ENCODE peak calls at places on chromosome 10, in eight cellular contexts. One of them, this sample, is unnamed.

GRCh38 chr10:43452356-43452914 is 15.5 kb downstream of the ZNF487 start:
- DNase-seq in fibroblast of pulmonary artery: no peak
- DNase-seq in CD8-positive, alpha-beta T cell: no peak
- DNase-seq in effector memory CD4-positive, alpha-beta T cell: no peak
- DNase-seq in right lobe of liver: no peak
- DNase-seq in CD8-positive, alpha-beta memory T cell: no peak
- DNase-seq in GM12865: no peak
- DNase-seq in body of pancreas: no peak
- DNase-seq in this sample: peak

GRCh38 chr10:68235591-68235990 is 3.7 kb upstream of the ATOH7 start:
- DNase-seq in fibroblast of pulmonary artery: no peak
- DNase-seq in CD8-positive, alpha-beta T cell: no peak
- DNase-seq in effector memory CD4-positive, alpha-beta T cell: no peak
- DNase-seq in right lobe of liver: no peak
- DNase-seq in CD8-positive, alpha-beta memory T cell: no peak
- DNase-seq in GM12865: no peak
- DNase-seq in body of pancreas: no peak
- DNase-seq in this sample: no peak

GRCh38 chr10:17507538-17507937 is 53.1 kb upstream of the ST8SIA6 start:
- DNase-seq in fibroblast of pulmonary artery: no peak
- DNase-seq in CD8-positive, alpha-beta T cell: no peak
- DNase-seq in effector memory CD4-positive, alpha-beta T cell: no peak
- DNase-seq in right lobe of liver: no peak
- DNase-seq in CD8-positive, alpha-beta memory T cell: no peak
- DNase-seq in GM12865: no peak
- DNase-seq in body of pancreas: no peak
- DNase-seq in this sample: no peak

GRCh38 chr10:72375173-72375572 is 20.5 kb upstream of the DNAJB12 start:
- DNase-seq in fibroblast of pulmonary artery: peak
- DNase-seq in CD8-positive, alpha-beta T cell: no peak
- DNase-seq in effector memory CD4-positive, alpha-beta T cell: no peak
- DNase-seq in right lobe of liver: no peak
- DNase-seq in CD8-positive, alpha-beta memory T cell: no peak
- DNase-seq in GM12865: no peak
- DNase-seq in body of pancreas: no peak
- DNase-seq in this sample: no peak

GRCh38 chr10:25758041-25758457 is 176.0 kb upstream of the MYO3A start:
- DNase-seq in fibroblast of pulmonary artery: peak
- DNase-seq in CD8-positive, alpha-beta T cell: no peak
- DNase-seq in effector memory CD4-positive, alpha-beta T cell: no peak
- DNase-seq in right lobe of liver: no peak
- DNase-seq in CD8-positive, alpha-beta memory T cell: no peak
- DNase-seq in GM12865: peak
- DNase-seq in body of pancreas: peak
- DNase-seq in this sample: peak

GRCh38 chr10:24869354-24870016 is 82.9 kb downstream of the PRTFDC1 start:
- DNase-seq in fibroblast of pulmonary artery: peak
- DNase-seq in CD8-positive, alpha-beta T cell: no peak
- DNase-seq in effector memory CD4-positive, alpha-beta T cell: no peak
- DNase-seq in right lobe of liver: no peak
- DNase-seq in CD8-positive, alpha-beta memory T cell: no peak
- DNase-seq in GM12865: no peak
- DNase-seq in body of pancreas: no peak
- DNase-seq in this sample: no peak

GRCh38 chr10:105252908-105253307 is 611.8 kb downstream of the SORCS3 start:
- DNase-seq in fibroblast of pulmonary artery: no peak
- DNase-seq in CD8-positive, alpha-beta T cell: no peak
- DNase-seq in effector memory CD4-positive, alpha-beta T cell: no peak
- DNase-seq in right lobe of liver: no peak
- DNase-seq in CD8-positive, alpha-beta memory T cell: no peak
- DNase-seq in GM12865: no peak
- DNase-seq in body of pancreas: no peak
- DNase-seq in this sample: peak

GRCh38 chr10:77609781-77610272 is 27.8 kb downstream of the KCNMA1 start:
- DNase-seq in fibroblast of pulmonary artery: peak
- DNase-seq in CD8-positive, alpha-beta T cell: no peak
- DNase-seq in effector memory CD4-positive, alpha-beta T cell: no peak
- DNase-seq in right lobe of liver: no peak
- DNase-seq in CD8-positive, alpha-beta memory T cell: no peak
- DNase-seq in GM12865: peak
- DNase-seq in body of pancreas: no peak
- DNase-seq in this sample: no peak

GRCh38 chr10:3426190-3426845 is 253.7 kb upstream of the PITRM1 start:
- DNase-seq in fibroblast of pulmonary artery: peak
- DNase-seq in CD8-positive, alpha-beta T cell: no peak
- DNase-seq in effector memory CD4-positive, alpha-beta T cell: no peak
- DNase-seq in right lobe of liver: no peak
- DNase-seq in CD8-positive, alpha-beta memory T cell: no peak
- DNase-seq in GM12865: no peak
- DNase-seq in body of pancreas: no peak
- DNase-seq in this sample: peak

GRCh38 chr10:49592726-49593563 is 17.2 kb upstream of the SLC18A3 start:
- DNase-seq in fibroblast of pulmonary artery: peak
- DNase-seq in CD8-positive, alpha-beta T cell: peak
- DNase-seq in effector memory CD4-positive, alpha-beta T cell: peak
- DNase-seq in right lobe of liver: no peak
- DNase-seq in CD8-positive, alpha-beta memory T cell: peak
- DNase-seq in GM12865: peak
- DNase-seq in body of pancreas: peak
- DNase-seq in this sample: peak

GRCh38 chr10:30502266-30503058 is 68.5 kb downstream of the MAP3K8 start:
- DNase-seq in fibroblast of pulmonary artery: peak
- DNase-seq in CD8-positive, alpha-beta T cell: peak
- DNase-seq in effector memory CD4-positive, alpha-beta T cell: peak
- DNase-seq in right lobe of liver: no peak
- DNase-seq in CD8-positive, alpha-beta memory T cell: peak
- DNase-seq in GM12865: peak
- DNase-seq in body of pancreas: peak
- DNase-seq in this sample: no peak

GRCh38 chr10:44640429-44640828 is 255.5 kb upstream of the CXCL12 start:
- DNase-seq in fibroblast of pulmonary artery: no peak
- DNase-seq in CD8-positive, alpha-beta T cell: no peak
- DNase-seq in effector memory CD4-positive, alpha-beta T cell: no peak
- DNase-seq in right lobe of liver: no peak
- DNase-seq in CD8-positive, alpha-beta memory T cell: no peak
- DNase-seq in GM12865: no peak
- DNase-seq in body of pancreas: peak
- DNase-seq in this sample: no peak

GRCh38 chr10:35208536-35208935 is 81.9 kb downstream of the CREM start:
- DNase-seq in fibroblast of pulmonary artery: peak
- DNase-seq in CD8-positive, alpha-beta T cell: no peak
- DNase-seq in effector memory CD4-positive, alpha-beta T cell: peak
- DNase-seq in right lobe of liver: peak
- DNase-seq in CD8-positive, alpha-beta memory T cell: no peak
- DNase-seq in GM12865: peak
- DNase-seq in body of pancreas: no peak
- DNase-seq in this sample: no peak

GRCh38 chr10:100969175-100970075 is at the start of gene SEMA4G:
- DNase-seq in fibroblast of pulmonary artery: peak
- DNase-seq in CD8-positive, alpha-beta T cell: peak
- DNase-seq in effector memory CD4-positive, alpha-beta T cell: no peak
- DNase-seq in right lobe of liver: peak
- DNase-seq in CD8-positive, alpha-beta memory T cell: peak
- DNase-seq in GM12865: peak
- DNase-seq in body of pancreas: peak
- DNase-seq in this sample: no peak

GRCh38 chr10:79209831-79210230 is 137.4 kb upstream of the PPIF start:
- DNase-seq in fibroblast of pulmonary artery: no peak
- DNase-seq in CD8-positive, alpha-beta T cell: no peak
- DNase-seq in effector memory CD4-positive, alpha-beta T cell: no peak
- DNase-seq in right lobe of liver: no peak
- DNase-seq in CD8-positive, alpha-beta memory T cell: no peak
- DNase-seq in GM12865: no peak
- DNase-seq in body of pancreas: no peak
- DNase-seq in this sample: no peak

GRCh38 chr10:62755662-62756653 is 48.6 kb upstream of the ADO start:
- DNase-seq in fibroblast of pulmonary artery: no peak
- DNase-seq in CD8-positive, alpha-beta T cell: no peak
- DNase-seq in effector memory CD4-positive, alpha-beta T cell: no peak
- DNase-seq in right lobe of liver: no peak
- DNase-seq in CD8-positive, alpha-beta memory T cell: peak
- DNase-seq in GM12865: no peak
- DNase-seq in body of pancreas: no peak
- DNase-seq in this sample: no peak

GRCh38 chr10:20494474-20494873 is 402.6 kb downstream of the NEBL start:
- DNase-seq in fibroblast of pulmonary artery: peak
- DNase-seq in CD8-positive, alpha-beta T cell: no peak
- DNase-seq in effector memory CD4-positive, alpha-beta T cell: no peak
- DNase-seq in right lobe of liver: no peak
- DNase-seq in CD8-positive, alpha-beta memory T cell: no peak
- DNase-seq in GM12865: no peak
- DNase-seq in body of pancreas: no peak
- DNase-seq in this sample: peak

GRCh38 chr10:8911032-8911431 is 856.5 kb downstream of the GATA3 start:
- DNase-seq in fibroblast of pulmonary artery: no peak
- DNase-seq in CD8-positive, alpha-beta T cell: no peak
- DNase-seq in effector memory CD4-positive, alpha-beta T cell: no peak
- DNase-seq in right lobe of liver: no peak
- DNase-seq in CD8-positive, alpha-beta memory T cell: no peak
- DNase-seq in GM12865: no peak
- DNase-seq in body of pancreas: no peak
- DNase-seq in this sample: no peak

GRCh38 chr10:8902926-8903325 is 848.4 kb downstream of the GATA3 start:
- DNase-seq in fibroblast of pulmonary artery: no peak
- DNase-seq in CD8-positive, alpha-beta T cell: no peak
- DNase-seq in effector memory CD4-positive, alpha-beta T cell: no peak
- DNase-seq in right lobe of liver: no peak
- DNase-seq in CD8-positive, alpha-beta memory T cell: no peak
- DNase-seq in GM12865: no peak
- DNase-seq in body of pancreas: no peak
- DNase-seq in this sample: no peak

GRCh38 chr10:8912108-8912507 is 857.6 kb downstream of the GATA3 start:
- DNase-seq in fibroblast of pulmonary artery: no peak
- DNase-seq in CD8-positive, alpha-beta T cell: no peak
- DNase-seq in effector memory CD4-positive, alpha-beta T cell: no peak
- DNase-seq in right lobe of liver: no peak
- DNase-seq in CD8-positive, alpha-beta memory T cell: no peak
- DNase-seq in GM12865: no peak
- DNase-seq in body of pancreas: no peak
- DNase-seq in this sample: no peak

GRCh38 chr10:8910314-8910713 is 855.8 kb downstream of the GATA3 start:
- DNase-seq in fibroblast of pulmonary artery: no peak
- DNase-seq in CD8-positive, alpha-beta T cell: no peak
- DNase-seq in effector memory CD4-positive, alpha-beta T cell: no peak
- DNase-seq in right lobe of liver: no peak
- DNase-seq in CD8-positive, alpha-beta memory T cell: no peak
- DNase-seq in GM12865: no peak
- DNase-seq in body of pancreas: peak
- DNase-seq in this sample: no peak

DNA sequence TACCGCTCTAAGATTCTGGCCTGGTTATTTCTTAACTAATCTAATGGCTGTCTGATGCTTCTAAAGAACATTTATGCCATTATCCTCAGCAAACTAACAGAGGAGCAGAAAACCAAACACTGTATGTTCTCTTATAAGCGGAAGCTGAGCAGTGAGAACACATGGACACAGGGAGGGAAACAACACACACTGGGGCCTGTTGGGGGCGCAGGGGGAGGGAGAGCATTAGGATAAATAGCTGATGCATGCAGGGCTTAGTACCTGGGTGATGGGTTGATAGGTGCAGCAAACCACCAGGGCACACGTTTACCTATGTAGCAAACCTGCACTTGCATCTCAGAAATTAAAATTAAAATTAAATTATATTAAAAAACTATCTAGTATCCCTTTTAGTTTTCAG is 853.5 kb downstream of the GATA3 start:
- DNase-seq in fibroblast of pulmonary artery: no peak
- DNase-seq in CD8-positive, alpha-beta T cell: no peak
- DNase-seq in effector memory CD4-positive, alpha-beta T cell: no peak
- DNase-seq in right lobe of liver: no peak
- DNase-seq in CD8-positive, alpha-beta memory T cell: no peak
- DNase-seq in GM12865: no peak
- DNase-seq in body of pancreas: no peak
- DNase-seq in this sample: no peak
- H3K4me3 ChIP-seq in fibroblast of pulmonary artery: no peak
- H3K4me3 ChIP-seq in CD8-positive, alpha-beta T cell: no peak
- H3K4me3 ChIP-seq in effector memory CD4-positive, alpha-beta T cell: no peak
- H3K4me3 ChIP-seq in right lobe of liver: no peak
- H3K4me3 ChIP-seq in CD8-positive, alpha-beta memory T cell: no peak
- H3K4me3 ChIP-seq in GM12865: no peak
- H3K4me3 ChIP-seq in body of pancreas: no peak
- H3K4me3 ChIP-seq in this sample: no peak

GRCh38 chr10:133100706-133101463 is 13.2 kb downstream of the ADGRA1 start:
- DNase-seq in fibroblast of pulmonary artery: no peak
- DNase-seq in CD8-positive, alpha-beta T cell: no peak
- DNase-seq in effector memory CD4-positive, alpha-beta T cell: no peak
- DNase-seq in right lobe of liver: no peak
- DNase-seq in CD8-positive, alpha-beta memory T cell: no peak
- DNase-seq in GM12865: no peak
- DNase-seq in body of pancreas: peak
- DNase-seq in this sample: no peak
- H3K4me3 ChIP-seq in fibroblast of pulmonary artery: no peak
- H3K4me3 ChIP-seq in CD8-positive, alpha-beta T cell: no peak
- H3K4me3 ChIP-seq in effector memory CD4-positive, alpha-beta T cell: no peak
- H3K4me3 ChIP-seq in right lobe of liver: no peak
- H3K4me3 ChIP-seq in CD8-positive, alpha-beta memory T cell: no peak
- H3K4me3 ChIP-seq in GM12865: no peak
- H3K4me3 ChIP-seq in body of pancreas: no peak
- H3K4me3 ChIP-seq in this sample: no peak

DNA sequence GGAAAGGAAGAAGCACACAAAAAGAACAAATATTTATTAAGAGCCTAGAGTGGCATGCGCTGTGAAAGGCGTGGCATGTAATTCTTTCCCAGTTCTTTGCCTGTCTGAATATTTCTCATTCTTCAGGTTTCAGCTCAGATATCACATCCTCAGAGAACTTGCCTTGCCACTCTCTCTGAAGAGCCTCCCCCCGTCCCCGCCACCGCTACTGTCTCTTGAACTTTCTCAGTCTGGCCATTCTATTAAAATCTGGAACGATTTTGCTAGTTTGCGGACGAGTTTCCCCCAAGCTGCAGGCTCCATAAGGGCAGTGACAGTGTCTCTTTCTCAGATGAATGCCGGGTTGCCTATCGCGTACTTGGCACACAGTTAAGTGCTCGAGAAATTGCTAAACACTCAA is 795 bp upstream of the PLEKHA1 start:
- DNase-seq in fibroblast of pulmonary artery: peak
- DNase-seq in CD8-positive, alpha-beta T cell: no peak
- DNase-seq in effector memory CD4-positive, alpha-beta T cell: no peak
- DNase-seq in right lobe of liver: no peak
- DNase-seq in CD8-positive, alpha-beta memory T cell: no peak
- DNase-seq in GM12865: no peak
- DNase-seq in body of pancreas: peak
- DNase-seq in this sample: peak
- H3K4me3 ChIP-seq in fibroblast of pulmonary artery: peak
- H3K4me3 ChIP-seq in CD8-positive, alpha-beta T cell: peak
- H3K4me3 ChIP-seq in effector memory CD4-positive, alpha-beta T cell: peak
- H3K4me3 ChIP-seq in right lobe of liver: peak
- H3K4me3 ChIP-seq in CD8-positive, alpha-beta memory T cell: peak
- H3K4me3 ChIP-seq in GM12865: peak
- H3K4me3 ChIP-seq in body of pancreas: no peak
- H3K4me3 ChIP-seq in this sample: peak

DNA sequence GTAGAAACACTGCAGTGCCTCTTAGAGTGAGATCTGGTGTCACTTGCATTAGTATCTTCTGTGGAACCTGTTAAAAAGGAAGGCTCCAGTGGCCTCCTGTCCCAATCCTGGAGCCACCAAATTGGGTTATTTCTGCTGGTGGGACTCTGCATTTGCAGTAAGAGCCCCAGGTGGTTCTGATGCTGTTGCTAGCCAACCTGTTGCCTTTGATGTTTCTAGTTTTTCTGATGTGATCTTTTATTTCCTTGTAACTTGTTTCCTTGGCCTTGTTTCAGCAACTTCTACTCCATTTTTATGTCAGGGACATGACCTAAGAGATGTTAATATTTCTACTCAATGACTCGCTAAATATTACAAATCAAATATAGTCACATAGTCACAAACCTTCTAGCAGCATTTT is 12.5 kb upstream of the STN1 start:
- DNase-seq in fibroblast of pulmonary artery: no peak
- DNase-seq in CD8-positive, alpha-beta T cell: no peak
- DNase-seq in effector memory CD4-positive, alpha-beta T cell: no peak
- DNase-seq in right lobe of liver: no peak
- DNase-seq in CD8-positive, alpha-beta memory T cell: no peak
- DNase-seq in GM12865: no peak
- DNase-seq in body of pancreas: no peak
- DNase-seq in this sample: no peak
- H3K4me3 ChIP-seq in fibroblast of pulmonary artery: no peak
- H3K4me3 ChIP-seq in CD8-positive, alpha-beta T cell: no peak
- H3K4me3 ChIP-seq in effector memory CD4-positive, alpha-beta T cell: no peak
- H3K4me3 ChIP-seq in right lobe of liver: no peak
- H3K4me3 ChIP-seq in CD8-positive, alpha-beta memory T cell: no peak
- H3K4me3 ChIP-seq in GM12865: no peak
- H3K4me3 ChIP-seq in body of pancreas: no peak
- H3K4me3 ChIP-seq in this sample: no peak